ENCODE peak calls at places on chromosomes 4 and X, in eight cellular contexts. One of them, this sample, is unnamed.

GRCh38 chr4:92636038-92636825 is 332.5 kb downstream of the GRID2 start:
- DNase-seq in epithelial cell of esophagus: peak
- DNase-seq in cardiac fibroblast: no peak
- DNase-seq in BE2C: peak
- DNase-seq in endothelial cell: no peak
- DNase-seq in HTR-8/SVneo: no peak
- DNase-seq in CD8-positive, alpha-beta T cell: no peak
- DNase-seq in left colon: no peak
- DNase-seq in this sample: no peak

GRCh38 chrX:30875957-30876356 is 13.1 kb downstream of the TAB3 start:
- DNase-seq in epithelial cell of esophagus: peak
- DNase-seq in cardiac fibroblast: peak
- DNase-seq in BE2C: no peak
- DNase-seq in endothelial cell: no peak
- DNase-seq in HTR-8/SVneo: no peak
- DNase-seq in CD8-positive, alpha-beta T cell: no peak
- DNase-seq in left colon: no peak
- DNase-seq in this sample: no peak

GRCh38 chrX:139905041-139905440 is 27.8 kb downstream of the ATP11C start:
- DNase-seq in epithelial cell of esophagus: no peak
- DNase-seq in cardiac fibroblast: no peak
- DNase-seq in BE2C: no peak
- DNase-seq in endothelial cell: no peak
- DNase-seq in HTR-8/SVneo: no peak
- DNase-seq in CD8-positive, alpha-beta T cell: no peak
- DNase-seq in left colon: no peak
- DNase-seq in this sample: no peak

GRCh38 chr4:123640271-123640670 is 243.7 kb downstream of the SPRY1 start:
- DNase-seq in epithelial cell of esophagus: peak
- DNase-seq in cardiac fibroblast: peak
- DNase-seq in BE2C: no peak
- DNase-seq in endothelial cell: no peak
- DNase-seq in HTR-8/SVneo: no peak
- DNase-seq in CD8-positive, alpha-beta T cell: no peak
- DNase-seq in left colon: no peak
- DNase-seq in this sample: no peak

GRCh38 chr4:54877006-54877405 is 219.2 kb downstream of the KIT start:
- DNase-seq in epithelial cell of esophagus: no peak
- DNase-seq in cardiac fibroblast: no peak
- DNase-seq in BE2C: no peak
- DNase-seq in endothelial cell: no peak
- DNase-seq in HTR-8/SVneo: no peak
- DNase-seq in CD8-positive, alpha-beta T cell: no peak
- DNase-seq in left colon: no peak
- DNase-seq in this sample: no peak

GRCh38 chrX:111511477-111511876 is at the start of gene SERTM2:
- DNase-seq in epithelial cell of esophagus: peak
- DNase-seq in cardiac fibroblast: peak
- DNase-seq in BE2C: no peak
- DNase-seq in endothelial cell: no peak
- DNase-seq in HTR-8/SVneo: no peak
- DNase-seq in CD8-positive, alpha-beta T cell: no peak
- DNase-seq in left colon: no peak
- DNase-seq in this sample: no peak

GRCh38 chrX:36867143-36867542 is 141.0 kb upstream of the FAM47C start:
- DNase-seq in epithelial cell of esophagus: peak
- DNase-seq in cardiac fibroblast: peak
- DNase-seq in BE2C: no peak
- DNase-seq in endothelial cell: peak
- DNase-seq in HTR-8/SVneo: no peak
- DNase-seq in CD8-positive, alpha-beta T cell: no peak
- DNase-seq in left colon: no peak
- DNase-seq in this sample: no peak

GRCh38 chr4:25351777-25352421 is 25.2 kb upstream of the ANAPC4 start:
- DNase-seq in epithelial cell of esophagus: peak
- DNase-seq in cardiac fibroblast: peak
- DNase-seq in BE2C: no peak
- DNase-seq in endothelial cell: no peak
- DNase-seq in HTR-8/SVneo: peak
- DNase-seq in CD8-positive, alpha-beta T cell: no peak
- DNase-seq in left colon: no peak
- DNase-seq in this sample: no peak

GRCh38 chr4:53422367-53422766 is 44.9 kb downstream of the FIP1L1 start:
- DNase-seq in epithelial cell of esophagus: no peak
- DNase-seq in cardiac fibroblast: no peak
- DNase-seq in BE2C: no peak
- DNase-seq in endothelial cell: no peak
- DNase-seq in HTR-8/SVneo: no peak
- DNase-seq in CD8-positive, alpha-beta T cell: no peak
- DNase-seq in left colon: no peak
- DNase-seq in this sample: no peak

GRCh38 chr4:17816142-17816541 is 5.4 kb downstream of the NCAPG start:
- DNase-seq in epithelial cell of esophagus: no peak
- DNase-seq in cardiac fibroblast: no peak
- DNase-seq in BE2C: no peak
- DNase-seq in endothelial cell: no peak
- DNase-seq in HTR-8/SVneo: no peak
- DNase-seq in CD8-positive, alpha-beta T cell: no peak
- DNase-seq in left colon: no peak
- DNase-seq in this sample: no peak

GRCh38 chrX:107710617-107711391 is 64.8 kb downstream of the TSC22D3 start:
- DNase-seq in epithelial cell of esophagus: peak
- DNase-seq in cardiac fibroblast: peak
- DNase-seq in BE2C: no peak
- DNase-seq in endothelial cell: no peak
- DNase-seq in HTR-8/SVneo: no peak
- DNase-seq in CD8-positive, alpha-beta T cell: no peak
- DNase-seq in left colon: no peak
- DNase-seq in this sample: peak

GRCh38 chr4:83362492-83363329 is 28.1 kb upstream of the HPSE start:
- DNase-seq in epithelial cell of esophagus: peak
- DNase-seq in cardiac fibroblast: peak
- DNase-seq in BE2C: no peak
- DNase-seq in endothelial cell: no peak
- DNase-seq in HTR-8/SVneo: no peak
- DNase-seq in CD8-positive, alpha-beta T cell: no peak
- DNase-seq in left colon: peak
- DNase-seq in this sample: no peak

GRCh38 chrX:40145670-40146470 is 48.1 kb upstream of the BCOR start:
- DNase-seq in epithelial cell of esophagus: no peak
- DNase-seq in cardiac fibroblast: no peak
- DNase-seq in BE2C: no peak
- DNase-seq in endothelial cell: no peak
- DNase-seq in HTR-8/SVneo: no peak
- DNase-seq in CD8-positive, alpha-beta T cell: no peak
- DNase-seq in left colon: no peak
- DNase-seq in this sample: no peak

This sample was measured in CD8-positive, alpha-beta memory T cell.